ENCODE peak calls at places on chromosomes 1 and 21, in four cellular contexts. One of them, this sample, is unnamed. For H3K4me1, the result is how much of the 10 kb centered on the place peaks cover.

GRCh38 chr1:154567386-154568164 is at the start of gene CHRNB2:
- DNase-seq in Panc1: no peak
- DNase-seq in PC-9: peak
- DNase-seq in left lung: peak
- DNase-seq in this sample: peak

GRCh38 chr1:27135920-27136551 is 18.9 kb downstream of the SLC9A1 start:
- DNase-seq in Panc1: no peak
- DNase-seq in PC-9: no peak
- DNase-seq in left lung: peak
- DNase-seq in this sample: no peak

GRCh38 chr1:35556494-35557117 is 597 bp downstream of the KIAA0319L start:
- DNase-seq in Panc1: no peak
- DNase-seq in PC-9: no peak
- DNase-seq in left lung: no peak
- DNase-seq in this sample: no peak

GRCh38 chr1:226691257-226691656 is 47.8 kb downstream of the ITPKB start:
- DNase-seq in Panc1: no peak
- DNase-seq in PC-9: no peak
- DNase-seq in left lung: no peak
- DNase-seq in this sample: no peak

GRCh38 chr1:170445096-170445495 is 86.9 kb upstream of the GORAB start:
- DNase-seq in Panc1: no peak
- DNase-seq in PC-9: no peak
- DNase-seq in left lung: no peak
- DNase-seq in this sample: no peak

GRCh38 chr21:39483917-39484316 is 32.1 kb downstream of the SH3BGR start:
- DNase-seq in Panc1: no peak
- DNase-seq in PC-9: no peak
- DNase-seq in left lung: no peak
- DNase-seq in this sample: no peak

GRCh38 chr21:27033467-27033866 is 66.6 kb upstream of the ADAMTS5 start:
- DNase-seq in Panc1: no peak
- DNase-seq in PC-9: no peak
- DNase-seq in left lung: no peak
- DNase-seq in this sample: no peak

GRCh38 chr21:32334980-32335471 is 36.4 kb downstream of the MRAP start:
- DNase-seq in Panc1: no peak
- DNase-seq in PC-9: no peak
- DNase-seq in left lung: no peak
- DNase-seq in this sample: no peak

GRCh38 chr1:53025034-53025777 is 36.8 kb upstream of the PODN start:
- DNase-seq in Panc1: no peak
- DNase-seq in PC-9: peak
- DNase-seq in left lung: peak
- DNase-seq in this sample: no peak

GRCh38 chr1:209107535-209107934 is 476.0 kb upstream of the CAMK1G start:
- DNase-seq in Panc1: no peak
- DNase-seq in PC-9: no peak
- DNase-seq in left lung: no peak
- DNase-seq in this sample: no peak

GRCh38 chr1:81850495-81850894 is 49.8 kb downstream of the ADGRL2 start:
- DNase-seq in Panc1: no peak
- DNase-seq in PC-9: no peak
- DNase-seq in left lung: no peak
- DNase-seq in this sample: no peak

GRCh38 chr1:4425892-4426291 is 228.5 kb upstream of the AJAP1 start:
- DNase-seq in Panc1: no peak
- DNase-seq in PC-9: peak
- DNase-seq in left lung: no peak
- DNase-seq in this sample: peak

GRCh38 chr1:43008106-43008424 is 49.4 kb upstream of the SLC2A1 start:
- DNase-seq in Panc1: no peak
- DNase-seq in PC-9: peak
- DNase-seq in left lung: no peak
- DNase-seq in this sample: no peak

GRCh38 chr1:158191299-158191698 is 10.6 kb downstream of the CD1D start:
- DNase-seq in Panc1: no peak
- DNase-seq in PC-9: no peak
- DNase-seq in left lung: no peak
- DNase-seq in this sample: no peak

GRCh38 chr1:67737875-67738274 is 52.9 kb downstream of the GADD45A start:
- DNase-seq in Panc1: no peak
- DNase-seq in PC-9: no peak
- DNase-seq in left lung: no peak
- DNase-seq in this sample: no peak

GRCh38 chr1:91781371-91781825 is 104.6 kb downstream of the TGFBR3 start:
- DNase-seq in Panc1: no peak
- DNase-seq in PC-9: no peak
- DNase-seq in left lung: no peak
- DNase-seq in this sample: peak

GRCh38 chr21:29434081-29434480 is 135.4 kb downstream of the BACH1 start:
- DNase-seq in Panc1: no peak
- DNase-seq in PC-9: no peak
- DNase-seq in left lung: no peak
- DNase-seq in this sample: no peak

GRCh38 chr21:26818911-26819310 is 26.3 kb downstream of the ADAMTS1 start:
- DNase-seq in Panc1: no peak
- DNase-seq in PC-9: no peak
- DNase-seq in left lung: no peak
- DNase-seq in this sample: peak

GRCh38 chr21:41481191-41481590 is 26.8 kb downstream of the TMPRSS2 start:
- DNase-seq in Panc1: no peak
- DNase-seq in PC-9: no peak
- DNase-seq in left lung: no peak
- DNase-seq in this sample: no peak

GRCh38 chr1:233359905-233360304 is 32.4 kb downstream of the MAP3K21 start:
- DNase-seq in Panc1: no peak
- DNase-seq in PC-9: no peak
- DNase-seq in left lung: no peak
- DNase-seq in this sample: no peak

GRCh38 chr21:33848252-33848953 is 67.2 kb downstream of the ATP5PO start:
- DNase-seq in Panc1: no peak
- DNase-seq in PC-9: peak
- DNase-seq in left lung: no peak
- DNase-seq in this sample: no peak

GRCh38 chr1:226880372-226881287 is 10.2 kb downstream of the PSEN2 start:
- DNase-seq in Panc1: no peak
- DNase-seq in PC-9: no peak
- DNase-seq in left lung: peak
- DNase-seq in this sample: no peak

GRCh38 chr1:16006552-16007485 is 2.8 kb downstream of the SRARP start:
- DNase-seq in Panc1: no peak
- DNase-seq in PC-9: peak
- DNase-seq in left lung: no peak
- DNase-seq in this sample: peak

GRCh38 chr21:43632373-43632905 is 26.8 kb downstream of the HSF2BP start:
- DNase-seq in Panc1: no peak
- DNase-seq in PC-9: no peak
- DNase-seq in left lung: no peak
- DNase-seq in this sample: no peak

GRCh38 chr1:234544094-234544579 is 65.2 kb upstream of the TARBP1 start:
- DNase-seq in Panc1: peak
- DNase-seq in PC-9: peak
- DNase-seq in left lung: peak
- DNase-seq in this sample: peak

GRCh38 chr21:31248598-31248997 is 95.5 kb downstream of the TIAM1 start:
- DNase-seq in Panc1: no peak
- DNase-seq in PC-9: peak
- DNase-seq in left lung: no peak
- DNase-seq in this sample: no peak

GRCh38 chr21:27648560-27648959 is 681.7 kb upstream of the ADAMTS5 start:
- DNase-seq in Panc1: no peak
- DNase-seq in PC-9: no peak
- DNase-seq in left lung: no peak
- DNase-seq in this sample: no peak

GRCh38 chr1:206110161-206110560 is 7.0 kb downstream of the AVPR1B start:
- DNase-seq in Panc1: no peak
- DNase-seq in PC-9: no peak
- DNase-seq in left lung: no peak
- DNase-seq in this sample: no peak

GRCh38 chr1:26286064-26286416 is 6.2 kb downstream of the SH3BGRL3 start:
- DNase-seq in Panc1: no peak
- DNase-seq in PC-9: no peak
- DNase-seq in left lung: no peak
- DNase-seq in this sample: no peak

GRCh38 chr1:199545780-199546179 is 481.7 kb upstream of the NR5A2 start:
- DNase-seq in Panc1: no peak
- DNase-seq in PC-9: peak
- DNase-seq in left lung: no peak
- DNase-seq in this sample: no peak

GRCh38 chr1:217332426-217333065 is 298.3 kb downstream of the GPATCH2 start:
- DNase-seq in Panc1: no peak
- DNase-seq in PC-9: no peak
- DNase-seq in left lung: no peak
- DNase-seq in this sample: peak

GRCh38 chr1:212257157-212257556 is 28.1 kb upstream of the PPP2R5A start:
- DNase-seq in Panc1: no peak
- DNase-seq in PC-9: no peak
- DNase-seq in left lung: no peak
- DNase-seq in this sample: no peak

GRCh38 chr1:114315601-114316000 is 161.9 kb upstream of the SYT6 start:
- DNase-seq in Panc1: no peak
- DNase-seq in PC-9: no peak
- DNase-seq in left lung: no peak
- DNase-seq in this sample: no peak

GRCh38 chr1:19169642-19170041 is 40.4 kb downstream of the UBR4 start:
- DNase-seq in Panc1: no peak
- DNase-seq in PC-9: no peak
- DNase-seq in left lung: no peak
- DNase-seq in this sample: no peak

GRCh38 chr1:150012611-150013010 is 2.1 kb upstream of the OTUD7B start:
- DNase-seq in Panc1: no peak
- DNase-seq in PC-9: no peak
- DNase-seq in left lung: no peak
- DNase-seq in this sample: no peak

GRCh38 chr1:86352096-86352495 is 44.0 kb downstream of the ODF2L start:
- DNase-seq in Panc1: no peak
- DNase-seq in PC-9: no peak
- DNase-seq in left lung: no peak
- DNase-seq in this sample: no peak

DNA sequence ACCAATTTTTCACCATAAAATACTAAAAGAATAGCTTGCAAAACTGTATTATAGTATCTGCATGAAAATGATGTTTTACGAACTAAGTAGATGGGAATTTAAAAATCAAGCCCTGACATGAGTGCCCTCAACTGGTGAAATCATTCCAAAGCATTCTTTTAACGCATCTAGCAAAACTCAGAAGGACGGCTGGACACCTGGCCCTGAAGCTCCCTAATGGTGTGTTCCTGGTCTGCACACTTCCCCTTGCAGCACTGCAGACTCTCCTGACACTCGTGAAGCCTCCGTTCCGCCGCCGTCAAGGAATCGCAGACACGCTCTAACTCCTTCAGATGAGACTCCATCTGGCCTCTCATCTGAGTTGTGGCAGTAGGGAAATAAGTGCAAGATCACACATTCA is 39.9 kb downstream of the ODF2L start:
- DNase-seq in Panc1: no peak
- DNase-seq in PC-9: no peak
- DNase-seq in left lung: no peak
- DNase-seq in this sample: no peak
- TF ChIP-seq CTCF in Panc1: peak
- TF ChIP-seq CTCF in PC-9: no peak
- TF ChIP-seq CTCF in left lung: no peak
- TF ChIP-seq CTCF in this sample: peak

GRCh38 chr1:248851390-248851789 is 7.5 kb downstream of the ZNF692 start:
- DNase-seq in Panc1: no peak
- DNase-seq in PC-9: no peak
- DNase-seq in left lung: no peak
- DNase-seq in this sample: no peak
- H3K4me1 ChIP-seq in Panc1: under half
- H3K4me1 ChIP-seq in PC-9: under half
- H3K4me1 ChIP-seq in left lung: under half
- H3K4me1 ChIP-seq in this sample: under half

GRCh38 chr1:204623894-204624361 is 61.6 kb downstream of the LRRN2 start:
- DNase-seq in Panc1: no peak
- DNase-seq in PC-9: no peak
- DNase-seq in left lung: no peak
- DNase-seq in this sample: peak
- TF ChIP-seq CTCF in Panc1: no peak
- TF ChIP-seq CTCF in PC-9: no peak
- TF ChIP-seq CTCF in left lung: no peak
- TF ChIP-seq CTCF in this sample: peak

DNA sequence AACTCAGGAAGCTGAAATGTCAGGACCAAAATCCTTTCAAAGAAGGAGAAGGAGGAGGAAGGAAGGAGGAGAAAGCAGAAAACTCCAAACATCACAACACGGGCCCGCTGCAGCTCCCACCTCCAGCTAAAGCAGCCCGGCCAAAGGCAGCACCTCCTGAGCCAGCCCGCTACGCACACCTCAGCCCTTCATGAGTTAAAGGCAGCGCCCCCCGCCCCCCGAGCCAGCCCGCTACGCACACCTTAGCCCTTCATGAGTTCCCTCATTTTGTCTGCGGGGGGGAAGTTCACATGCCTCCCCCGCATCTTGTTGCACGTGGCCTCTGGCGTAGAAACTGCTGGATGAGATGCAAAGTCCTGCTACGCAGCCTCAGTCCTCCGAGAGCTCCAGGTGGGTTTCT is 90.7 kb upstream of the ARHGEF16 start:
- DNase-seq in Panc1: no peak
- DNase-seq in PC-9: no peak
- DNase-seq in left lung: no peak
- DNase-seq in this sample: no peak
- H3K4me1 ChIP-seq in Panc1: under half
- H3K4me1 ChIP-seq in PC-9: under half
- H3K4me1 ChIP-seq in left lung: under half
- H3K4me1 ChIP-seq in this sample: under half